ENCODE peak calls at places on chromosomes 1 and 21, in ten cellular contexts. One of them, this sample, is unnamed.
A peak's percentile ranks its signal among the peaks of the same experiment; 100 is the strongest.

GRCh38 chr21:44998621-44999427 is 59.0 kb downstream of the SLX9 start:
- DNase-seq in AG08396: no peak
- DNase-seq in PC-9: no peak
- DNase-seq in D341Med: no peak
- DNase-seq in cardiac muscle cell: no peak
- DNase-seq in activated CD4-positive, alpha-beta T cell treated with anti-CD3 and anti-CD28 coated beads, Interleukin-2, amount 10 ng/mL, durations not matched to agents 7 days and 5 days: no peak
- DNase-seq in kidney epithelial cell: no peak
- DNase-seq in epithelial cell of esophagus: no peak
- DNase-seq in T-helper 17 cell: no peak
- DNase-seq in stimulated activated naive CD8-positive, alpha-beta T cell treated with anti-CD3 and anti-CD28 coated beads, Interleukin-15, Interleukin-2, amounts not matched to agents 100 U/mL and 50 U/mL, for 24 hours: no peak
- DNase-seq in this sample: no peak

GRCh38 chr1:230833511-230833910 is 34.8 kb downstream of the C1orf198 start:
- DNase-seq in AG08396: no peak
- DNase-seq in PC-9: no peak
- DNase-seq in D341Med: peak; percentile 55
- DNase-seq in cardiac muscle cell: no peak
- DNase-seq in activated CD4-positive, alpha-beta T cell treated with anti-CD3 and anti-CD28 coated beads, Interleukin-2, amount 10 ng/mL, durations not matched to agents 7 days and 5 days: no peak
- DNase-seq in kidney epithelial cell: no peak
- DNase-seq in epithelial cell of esophagus: no peak
- DNase-seq in T-helper 17 cell: no peak
- DNase-seq in stimulated activated naive CD8-positive, alpha-beta T cell treated with anti-CD3 and anti-CD28 coated beads, Interleukin-15, Interleukin-2, amounts not matched to agents 100 U/mL and 50 U/mL, for 24 hours: no peak
- DNase-seq in this sample: no peak

GRCh38 chr1:14602131-14602530 is 3.6 kb downstream of the KAZN start:
- DNase-seq in AG08396: peak; percentile 39
- DNase-seq in PC-9: no peak
- DNase-seq in D341Med: peak; percentile 18
- DNase-seq in cardiac muscle cell: peak; percentile 81
- DNase-seq in activated CD4-positive, alpha-beta T cell treated with anti-CD3 and anti-CD28 coated beads, Interleukin-2, amount 10 ng/mL, durations not matched to agents 7 days and 5 days: no peak
- DNase-seq in kidney epithelial cell: peak; percentile 12
- DNase-seq in epithelial cell of esophagus: no peak
- DNase-seq in T-helper 17 cell: no peak
- DNase-seq in stimulated activated naive CD8-positive, alpha-beta T cell treated with anti-CD3 and anti-CD28 coated beads, Interleukin-15, Interleukin-2, amounts not matched to agents 100 U/mL and 50 U/mL, for 24 hours: no peak
- DNase-seq in this sample: peak; percentile 83

GRCh38 chr1:15430787-15431570 is 7.3 kb upstream of the CTRC start:
- DNase-seq in AG08396: peak; percentile 86
- DNase-seq in PC-9: no peak
- DNase-seq in D341Med: peak; percentile 87
- DNase-seq in cardiac muscle cell: peak; percentile 68
- DNase-seq in activated CD4-positive, alpha-beta T cell treated with anti-CD3 and anti-CD28 coated beads, Interleukin-2, amount 10 ng/mL, durations not matched to agents 7 days and 5 days: peak; percentile 70
- DNase-seq in kidney epithelial cell: no peak
- DNase-seq in epithelial cell of esophagus: peak; percentile 54
- DNase-seq in T-helper 17 cell: peak; percentile 63
- DNase-seq in stimulated activated naive CD8-positive, alpha-beta T cell treated with anti-CD3 and anti-CD28 coated beads, Interleukin-15, Interleukin-2, amounts not matched to agents 100 U/mL and 50 U/mL, for 24 hours: peak; percentile 85
- DNase-seq in this sample: peak; percentile 87

GRCh38 chr21:35850029-35850428 is 210.3 kb downstream of the SETD4 start:
- DNase-seq in AG08396: peak; percentile 63
- DNase-seq in PC-9: no peak
- DNase-seq in D341Med: no peak
- DNase-seq in cardiac muscle cell: no peak
- DNase-seq in activated CD4-positive, alpha-beta T cell treated with anti-CD3 and anti-CD28 coated beads, Interleukin-2, amount 10 ng/mL, durations not matched to agents 7 days and 5 days: no peak
- DNase-seq in kidney epithelial cell: no peak
- DNase-seq in epithelial cell of esophagus: no peak
- DNase-seq in T-helper 17 cell: no peak
- DNase-seq in stimulated activated naive CD8-positive, alpha-beta T cell treated with anti-CD3 and anti-CD28 coated beads, Interleukin-15, Interleukin-2, amounts not matched to agents 100 U/mL and 50 U/mL, for 24 hours: no peak
- DNase-seq in this sample: no peak

GRCh38 chr1:2242814-2243725 is 15.0 kb downstream of the SKI start:
- DNase-seq in AG08396: no peak
- DNase-seq in PC-9: no peak
- DNase-seq in D341Med: no peak
- DNase-seq in cardiac muscle cell: no peak
- DNase-seq in activated CD4-positive, alpha-beta T cell treated with anti-CD3 and anti-CD28 coated beads, Interleukin-2, amount 10 ng/mL, durations not matched to agents 7 days and 5 days: no peak
- DNase-seq in kidney epithelial cell: no peak
- DNase-seq in epithelial cell of esophagus: no peak
- DNase-seq in T-helper 17 cell: no peak
- DNase-seq in stimulated activated naive CD8-positive, alpha-beta T cell treated with anti-CD3 and anti-CD28 coated beads, Interleukin-15, Interleukin-2, amounts not matched to agents 100 U/mL and 50 U/mL, for 24 hours: no peak
- DNase-seq in this sample: no peak

GRCh38 chr1:36781098-36781497 is 253.2 kb downstream of the GRIK3 start:
- DNase-seq in AG08396: no peak
- DNase-seq in PC-9: no peak
- DNase-seq in D341Med: no peak
- DNase-seq in cardiac muscle cell: no peak
- DNase-seq in activated CD4-positive, alpha-beta T cell treated with anti-CD3 and anti-CD28 coated beads, Interleukin-2, amount 10 ng/mL, durations not matched to agents 7 days and 5 days: no peak
- DNase-seq in kidney epithelial cell: no peak
- DNase-seq in epithelial cell of esophagus: no peak
- DNase-seq in T-helper 17 cell: no peak
- DNase-seq in stimulated activated naive CD8-positive, alpha-beta T cell treated with anti-CD3 and anti-CD28 coated beads, Interleukin-15, Interleukin-2, amounts not matched to agents 100 U/mL and 50 U/mL, for 24 hours: no peak
- DNase-seq in this sample: no peak

GRCh38 chr1:180173952-180174351 is 19.3 kb downstream of the QSOX1 start:
- DNase-seq in AG08396: peak; percentile 63
- DNase-seq in PC-9: no peak
- DNase-seq in D341Med: no peak
- DNase-seq in cardiac muscle cell: no peak
- DNase-seq in activated CD4-positive, alpha-beta T cell treated with anti-CD3 and anti-CD28 coated beads, Interleukin-2, amount 10 ng/mL, durations not matched to agents 7 days and 5 days: no peak
- DNase-seq in kidney epithelial cell: no peak
- DNase-seq in epithelial cell of esophagus: no peak
- DNase-seq in T-helper 17 cell: no peak
- DNase-seq in stimulated activated naive CD8-positive, alpha-beta T cell treated with anti-CD3 and anti-CD28 coated beads, Interleukin-15, Interleukin-2, amounts not matched to agents 100 U/mL and 50 U/mL, for 24 hours: no peak
- DNase-seq in this sample: peak; percentile 69

GRCh38 chr1:96927125-96927524 is 205.5 kb downstream of the PTBP2 start:
- DNase-seq in AG08396: peak; percentile 5
- DNase-seq in PC-9: no peak
- DNase-seq in D341Med: no peak
- DNase-seq in cardiac muscle cell: no peak
- DNase-seq in activated CD4-positive, alpha-beta T cell treated with anti-CD3 and anti-CD28 coated beads, Interleukin-2, amount 10 ng/mL, durations not matched to agents 7 days and 5 days: peak; percentile 5
- DNase-seq in kidney epithelial cell: no peak
- DNase-seq in epithelial cell of esophagus: no peak
- DNase-seq in T-helper 17 cell: no peak
- DNase-seq in stimulated activated naive CD8-positive, alpha-beta T cell treated with anti-CD3 and anti-CD28 coated beads, Interleukin-15, Interleukin-2, amounts not matched to agents 100 U/mL and 50 U/mL, for 24 hours: no peak
- DNase-seq in this sample: no peak

GRCh38 chr1:227191607-227192006 is 126.7 kb downstream of the CDC42BPA start:
- DNase-seq in AG08396: no peak
- DNase-seq in PC-9: no peak
- DNase-seq in D341Med: no peak
- DNase-seq in cardiac muscle cell: no peak
- DNase-seq in activated CD4-positive, alpha-beta T cell treated with anti-CD3 and anti-CD28 coated beads, Interleukin-2, amount 10 ng/mL, durations not matched to agents 7 days and 5 days: no peak
- DNase-seq in kidney epithelial cell: no peak
- DNase-seq in epithelial cell of esophagus: no peak
- DNase-seq in T-helper 17 cell: no peak
- DNase-seq in stimulated activated naive CD8-positive, alpha-beta T cell treated with anti-CD3 and anti-CD28 coated beads, Interleukin-15, Interleukin-2, amounts not matched to agents 100 U/mL and 50 U/mL, for 24 hours: no peak
- DNase-seq in this sample: no peak

GRCh38 chr1:235093013-235093618 is 35.5 kb downstream of the TOMM20 start:
- DNase-seq in AG08396: peak; percentile 58
- DNase-seq in PC-9: no peak
- DNase-seq in D341Med: peak; percentile 74
- DNase-seq in cardiac muscle cell: peak; percentile 77
- DNase-seq in activated CD4-positive, alpha-beta T cell treated with anti-CD3 and anti-CD28 coated beads, Interleukin-2, amount 10 ng/mL, durations not matched to agents 7 days and 5 days: no peak
- DNase-seq in kidney epithelial cell: no peak
- DNase-seq in epithelial cell of esophagus: peak; percentile 63
- DNase-seq in T-helper 17 cell: no peak
- DNase-seq in stimulated activated naive CD8-positive, alpha-beta T cell treated with anti-CD3 and anti-CD28 coated beads, Interleukin-15, Interleukin-2, amounts not matched to agents 100 U/mL and 50 U/mL, for 24 hours: no peak
- DNase-seq in this sample: no peak

GRCh38 chr1:60390593-60391282 is 317.2 kb upstream of the C1orf87 start:
- DNase-seq in AG08396: no peak
- DNase-seq in PC-9: no peak
- DNase-seq in D341Med: no peak
- DNase-seq in cardiac muscle cell: no peak
- DNase-seq in activated CD4-positive, alpha-beta T cell treated with anti-CD3 and anti-CD28 coated beads, Interleukin-2, amount 10 ng/mL, durations not matched to agents 7 days and 5 days: no peak
- DNase-seq in kidney epithelial cell: no peak
- DNase-seq in epithelial cell of esophagus: no peak
- DNase-seq in T-helper 17 cell: no peak
- DNase-seq in stimulated activated naive CD8-positive, alpha-beta T cell treated with anti-CD3 and anti-CD28 coated beads, Interleukin-15, Interleukin-2, amounts not matched to agents 100 U/mL and 50 U/mL, for 24 hours: no peak
- DNase-seq in this sample: no peak

GRCh38 chr1:211507365-211507764 is 15.4 kb upstream of the RD3 start:
- DNase-seq in AG08396: no peak
- DNase-seq in PC-9: no peak
- DNase-seq in D341Med: no peak
- DNase-seq in cardiac muscle cell: no peak
- DNase-seq in activated CD4-positive, alpha-beta T cell treated with anti-CD3 and anti-CD28 coated beads, Interleukin-2, amount 10 ng/mL, durations not matched to agents 7 days and 5 days: no peak
- DNase-seq in kidney epithelial cell: no peak
- DNase-seq in epithelial cell of esophagus: no peak
- DNase-seq in T-helper 17 cell: no peak
- DNase-seq in stimulated activated naive CD8-positive, alpha-beta T cell treated with anti-CD3 and anti-CD28 coated beads, Interleukin-15, Interleukin-2, amounts not matched to agents 100 U/mL and 50 U/mL, for 24 hours: no peak
- DNase-seq in this sample: no peak

GRCh38 chr1:25529518-25530347 is 13.7 kb upstream of the LDLRAP1 start:
- DNase-seq in AG08396: no peak
- DNase-seq in PC-9: no peak
- DNase-seq in D341Med: no peak
- DNase-seq in cardiac muscle cell: no peak
- DNase-seq in activated CD4-positive, alpha-beta T cell treated with anti-CD3 and anti-CD28 coated beads, Interleukin-2, amount 10 ng/mL, durations not matched to agents 7 days and 5 days: no peak
- DNase-seq in kidney epithelial cell: no peak
- DNase-seq in epithelial cell of esophagus: no peak
- DNase-seq in T-helper 17 cell: no peak
- DNase-seq in stimulated activated naive CD8-positive, alpha-beta T cell treated with anti-CD3 and anti-CD28 coated beads, Interleukin-15, Interleukin-2, amounts not matched to agents 100 U/mL and 50 U/mL, for 24 hours: no peak
- DNase-seq in this sample: no peak

GRCh38 chr1:198556969-198557368 is 16.5 kb upstream of the ATP6V1G3 start:
- DNase-seq in AG08396: no peak
- DNase-seq in PC-9: no peak
- DNase-seq in D341Med: no peak
- DNase-seq in cardiac muscle cell: no peak
- DNase-seq in activated CD4-positive, alpha-beta T cell treated with anti-CD3 and anti-CD28 coated beads, Interleukin-2, amount 10 ng/mL, durations not matched to agents 7 days and 5 days: peak; percentile 81
- DNase-seq in kidney epithelial cell: no peak
- DNase-seq in epithelial cell of esophagus: no peak
- DNase-seq in T-helper 17 cell: peak; percentile 13
- DNase-seq in stimulated activated naive CD8-positive, alpha-beta T cell treated with anti-CD3 and anti-CD28 coated beads, Interleukin-15, Interleukin-2, amounts not matched to agents 100 U/mL and 50 U/mL, for 24 hours: peak; percentile 56
- DNase-seq in this sample: no peak

GRCh38 chr1:151510020-151510405 is 1.2 kb upstream of the CGN start:
- DNase-seq in AG08396: no peak
- DNase-seq in PC-9: no peak
- DNase-seq in D341Med: no peak
- DNase-seq in cardiac muscle cell: no peak
- DNase-seq in activated CD4-positive, alpha-beta T cell treated with anti-CD3 and anti-CD28 coated beads, Interleukin-2, amount 10 ng/mL, durations not matched to agents 7 days and 5 days: no peak
- DNase-seq in kidney epithelial cell: no peak
- DNase-seq in epithelial cell of esophagus: no peak
- DNase-seq in T-helper 17 cell: no peak
- DNase-seq in stimulated activated naive CD8-positive, alpha-beta T cell treated with anti-CD3 and anti-CD28 coated beads, Interleukin-15, Interleukin-2, amounts not matched to agents 100 U/mL and 50 U/mL, for 24 hours: no peak
- DNase-seq in this sample: no peak

GRCh38 chr1:15346356-15347030 is 63.2 kb upstream of the EFHD2 start:
- DNase-seq in AG08396: no peak
- DNase-seq in PC-9: peak; percentile 53
- DNase-seq in D341Med: no peak
- DNase-seq in cardiac muscle cell: no peak
- DNase-seq in activated CD4-positive, alpha-beta T cell treated with anti-CD3 and anti-CD28 coated beads, Interleukin-2, amount 10 ng/mL, durations not matched to agents 7 days and 5 days: no peak
- DNase-seq in kidney epithelial cell: no peak
- DNase-seq in epithelial cell of esophagus: no peak
- DNase-seq in T-helper 17 cell: no peak
- DNase-seq in stimulated activated naive CD8-positive, alpha-beta T cell treated with anti-CD3 and anti-CD28 coated beads, Interleukin-15, Interleukin-2, amounts not matched to agents 100 U/mL and 50 U/mL, for 24 hours: no peak
- DNase-seq in this sample: no peak

GRCh38 chr21:15063821-15064575 is 802 bp downstream of the NRIP1 start:
- DNase-seq in AG08396: peak; percentile 69
- DNase-seq in PC-9: no peak
- DNase-seq in D341Med: no peak
- DNase-seq in cardiac muscle cell: peak; percentile 72
- DNase-seq in activated CD4-positive, alpha-beta T cell treated with anti-CD3 and anti-CD28 coated beads, Interleukin-2, amount 10 ng/mL, durations not matched to agents 7 days and 5 days: no peak
- DNase-seq in kidney epithelial cell: no peak
- DNase-seq in epithelial cell of esophagus: peak; percentile 37
- DNase-seq in T-helper 17 cell: no peak
- DNase-seq in stimulated activated naive CD8-positive, alpha-beta T cell treated with anti-CD3 and anti-CD28 coated beads, Interleukin-15, Interleukin-2, amounts not matched to agents 100 U/mL and 50 U/mL, for 24 hours: peak; percentile 50
- DNase-seq in this sample: peak; percentile 78

GRCh38 chr1:157781048-157781447 is 4.1 kb upstream of the FCRL2 start:
- DNase-seq in AG08396: no peak
- DNase-seq in PC-9: no peak
- DNase-seq in D341Med: no peak
- DNase-seq in cardiac muscle cell: no peak
- DNase-seq in activated CD4-positive, alpha-beta T cell treated with anti-CD3 and anti-CD28 coated beads, Interleukin-2, amount 10 ng/mL, durations not matched to agents 7 days and 5 days: no peak
- DNase-seq in kidney epithelial cell: no peak
- DNase-seq in epithelial cell of esophagus: no peak
- DNase-seq in T-helper 17 cell: no peak
- DNase-seq in stimulated activated naive CD8-positive, alpha-beta T cell treated with anti-CD3 and anti-CD28 coated beads, Interleukin-15, Interleukin-2, amounts not matched to agents 100 U/mL and 50 U/mL, for 24 hours: no peak
- DNase-seq in this sample: no peak

GRCh38 chr1:26858160-26858559 is 4.8 kb upstream of the SFN start:
- DNase-seq in AG08396: no peak
- DNase-seq in PC-9: no peak
- DNase-seq in D341Med: no peak
- DNase-seq in cardiac muscle cell: no peak
- DNase-seq in activated CD4-positive, alpha-beta T cell treated with anti-CD3 and anti-CD28 coated beads, Interleukin-2, amount 10 ng/mL, durations not matched to agents 7 days and 5 days: no peak
- DNase-seq in kidney epithelial cell: no peak
- DNase-seq in epithelial cell of esophagus: peak; percentile 89
- DNase-seq in T-helper 17 cell: no peak
- DNase-seq in stimulated activated naive CD8-positive, alpha-beta T cell treated with anti-CD3 and anti-CD28 coated beads, Interleukin-15, Interleukin-2, amounts not matched to agents 100 U/mL and 50 U/mL, for 24 hours: no peak
- DNase-seq in this sample: no peak

GRCh38 chr1:110647254-110647891 is 27.4 kb downstream of the KCNA3 start:
- DNase-seq in AG08396: peak; percentile 18
- DNase-seq in PC-9: no peak
- DNase-seq in D341Med: no peak
- DNase-seq in cardiac muscle cell: no peak
- DNase-seq in activated CD4-positive, alpha-beta T cell treated with anti-CD3 and anti-CD28 coated beads, Interleukin-2, amount 10 ng/mL, durations not matched to agents 7 days and 5 days: no peak
- DNase-seq in kidney epithelial cell: no peak
- DNase-seq in epithelial cell of esophagus: no peak
- DNase-seq in T-helper 17 cell: no peak
- DNase-seq in stimulated activated naive CD8-positive, alpha-beta T cell treated with anti-CD3 and anti-CD28 coated beads, Interleukin-15, Interleukin-2, amounts not matched to agents 100 U/mL and 50 U/mL, for 24 hours: no peak
- DNase-seq in this sample: no peak

GRCh38 chr1:5955479-5955977 is 36.7 kb downstream of the NPHP4 start:
- DNase-seq in AG08396: no peak
- DNase-seq in PC-9: no peak
- DNase-seq in D341Med: no peak
- DNase-seq in cardiac muscle cell: no peak
- DNase-seq in activated CD4-positive, alpha-beta T cell treated with anti-CD3 and anti-CD28 coated beads, Interleukin-2, amount 10 ng/mL, durations not matched to agents 7 days and 5 days: no peak
- DNase-seq in kidney epithelial cell: no peak
- DNase-seq in epithelial cell of esophagus: peak; percentile 6
- DNase-seq in T-helper 17 cell: no peak
- DNase-seq in stimulated activated naive CD8-positive, alpha-beta T cell treated with anti-CD3 and anti-CD28 coated beads, Interleukin-15, Interleukin-2, amounts not matched to agents 100 U/mL and 50 U/mL, for 24 hours: no peak
- DNase-seq in this sample: no peak

GRCh38 chr1:218587890-218588289 is 242.8 kb downstream of the TGFB2 start:
- DNase-seq in AG08396: no peak
- DNase-seq in PC-9: no peak
- DNase-seq in D341Med: no peak
- DNase-seq in cardiac muscle cell: no peak
- DNase-seq in activated CD4-positive, alpha-beta T cell treated with anti-CD3 and anti-CD28 coated beads, Interleukin-2, amount 10 ng/mL, durations not matched to agents 7 days and 5 days: no peak
- DNase-seq in kidney epithelial cell: no peak
- DNase-seq in epithelial cell of esophagus: no peak
- DNase-seq in T-helper 17 cell: no peak
- DNase-seq in stimulated activated naive CD8-positive, alpha-beta T cell treated with anti-CD3 and anti-CD28 coated beads, Interleukin-15, Interleukin-2, amounts not matched to agents 100 U/mL and 50 U/mL, for 24 hours: no peak
- DNase-seq in this sample: no peak

This sample was measured in sciatic nerve.